ENCODE peak calls at places on chromosomes 4 and X, in ten cellular contexts. S is BE2C, G is keratinocyte, A is heart right ventricle, Y is GM10248, O is brain microvascular endothelial cell, T is foreskin fibroblast, P is IMR-90, K is WTC11, W is neural crest cell. M is an unnamed sample.

GRCh38 chr4:158624889-158625478 is 46.7 kb downstream of the C4orf46 start:
- DNase-seq in S (peak; percentile 15), G (peak; percentile 46), A (no peak), Y (peak; percentile 24), O (no peak), T (peak; percentile 37), P (peak; percentile 73), K (no peak), W (peak; percentile 4), M (no peak)

GRCh38 chrX:19257001-19257400 is 86.7 kb upstream of the PDHA1 start:
- DNase-seq in S (no peak), G (no peak), A (no peak), Y (no peak), O (no peak), T (no peak), P (no peak), K (no peak), W (no peak), M (no peak)

GRCh38 chrX:135707880-135708279 is 5.6 kb upstream of the CT45A1 start:
- DNase-seq in S (peak; percentile 69), G (no peak), A (no peak), Y (peak; percentile 30), O (no peak), T (no peak), P (no peak), K (peak; percentile 83), W (peak; percentile 26), M (no peak)

GRCh38 chrX:8627796-8628195 is 104.1 kb downstream of the ANOS1 start:
- DNase-seq in S (no peak), G (no peak), A (no peak), Y (no peak), O (no peak), T (no peak), P (no peak), K (no peak), W (no peak), M (no peak)

GRCh38 chrX:145953628-145954027 is 136.0 kb downstream of the SLITRK2 start:
- DNase-seq in S (no peak), G (no peak), A (no peak), Y (no peak), O (no peak), T (no peak), P (no peak), K (no peak), W (no peak), M (no peak)

GRCh38 chr4:8156617-8157016 is 2.0 kb downstream of the ABLIM2 start:
- DNase-seq in S (no peak), G (no peak), A (no peak), Y (no peak), O (no peak), T (no peak), P (no peak), K (no peak), W (no peak), M (no peak)

GRCh38 chr4:139978692-139979091 is 175.3 kb downstream of the MAML3 start:
- DNase-seq in S (no peak), G (no peak), A (no peak), Y (peak; percentile 53), O (no peak), T (no peak), P (no peak), K (no peak), W (no peak), M (no peak)

GRCh38 chr4:69532886-69533506 is 37.3 kb upstream of the UGT2B4 start:
- DNase-seq in S (no peak), G (no peak), A (no peak), Y (no peak), O (no peak), T (no peak), P (no peak), K (no peak), W (no peak), M (no peak)

GRCh38 chr4:164405774-164406173 is 348.2 kb upstream of the SMIM31 start:
- DNase-seq in S (no peak), G (no peak), A (no peak), Y (no peak), O (no peak), T (no peak), P (no peak), K (no peak), W (no peak), M (no peak)

GRCh38 chrX:111349934-111350333 is 62.1 kb downstream of the DCX start:
- DNase-seq in S (no peak), G (no peak), A (no peak), Y (no peak), O (no peak), T (no peak), P (no peak), K (no peak), W (no peak), M (no peak)

GRCh38 chr4:161320377-161320776 is 843.4 kb downstream of the FSTL5 start:
- DNase-seq in S (peak; percentile 60), G (no peak), A (no peak), Y (peak; percentile 20), O (no peak), T (no peak), P (no peak), K (peak; percentile 24), W (peak; percentile 11), M (no peak)

GRCh38 chr4:85829276-85830051 is 354.5 kb downstream of the ARHGAP24 start:
- DNase-seq in S (no peak), G (no peak), A (no peak), Y (no peak), O (no peak), T (no peak), P (peak; percentile 66), K (no peak), W (no peak), M (no peak)

GRCh38 chr4:8435656-8436121 is 4.8 kb downstream of the ACOX3 start:
- DNase-seq in S (no peak), G (no peak), A (no peak), Y (peak; percentile 56), O (no peak), T (no peak), P (peak; percentile 15), K (no peak), W (no peak), M (no peak)

GRCh38 chr4:118746251-118746919 is 61.2 kb downstream of the METTL14 start:
- DNase-seq in S (no peak), G (no peak), A (no peak), Y (no peak), O (no peak), T (no peak), P (no peak), K (no peak), W (no peak), M (no peak)

DNA sequence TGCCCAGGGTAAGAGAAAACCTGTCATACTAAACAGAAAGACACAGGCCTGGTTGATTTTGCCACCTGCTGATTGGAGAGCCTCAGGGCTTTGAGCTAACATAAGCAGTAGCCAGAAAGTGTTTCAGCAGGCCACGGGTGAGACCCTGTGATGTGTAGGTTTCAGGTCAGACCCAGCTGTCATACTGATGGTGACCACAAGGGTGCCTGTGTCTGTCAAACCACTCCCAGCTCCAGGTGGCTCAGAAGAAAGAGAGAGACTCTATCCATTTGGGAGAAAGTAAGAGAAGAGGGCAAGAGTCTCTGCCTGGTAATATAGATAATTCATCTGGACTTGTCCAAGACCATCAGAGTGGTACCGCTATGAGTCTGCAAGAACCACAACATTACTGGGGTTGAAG is 72.8 kb upstream of the NLRP2B start:
- DNase-seq in S (no peak), G (no peak), A (no peak), Y (no peak), O (no peak), T (no peak), P (no peak), K (peak; percentile 50), W (no peak), M (no peak)
- TF ChIP-seq CTCF in S (no peak), G (no peak), A (no peak), Y (no peak), O (no peak), T (no peak), P (no peak), K (peak; percentile 30), W (no peak), M (peak; percentile 18)

DNA sequence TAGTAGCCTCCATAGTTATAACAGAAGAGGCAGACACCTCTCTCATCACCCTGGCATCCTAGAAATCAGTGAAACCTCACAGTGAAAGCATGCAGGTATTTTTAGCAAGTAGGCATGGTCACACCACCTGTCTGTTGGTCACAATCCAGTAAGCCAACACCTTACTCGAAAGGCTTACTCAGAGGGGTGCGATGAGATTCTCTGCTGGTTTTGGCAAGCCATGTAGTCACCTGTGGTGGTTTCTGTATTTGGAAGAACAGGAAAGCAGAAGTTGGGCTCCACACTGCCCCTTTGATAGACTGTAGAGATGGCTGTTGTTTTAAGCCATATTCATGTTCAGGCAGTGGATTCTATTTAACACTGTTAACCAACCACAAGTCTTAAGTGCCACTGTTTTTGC is 134.7 kb downstream of the DCLK2 start:
- DNase-seq in S (no peak), G (peak; percentile 81), A (no peak), Y (no peak), O (no peak), T (no peak), P (no peak), K (no peak), W (no peak), M (no peak)
- TF ChIP-seq CTCF in S (no peak), G (no peak), A (no peak), Y (no peak), O (no peak), T (no peak), P (no peak), K (no peak), W (no peak), M (no peak)

GRCh38 chr4:112114452-112114851 is 30.8 kb upstream of the FAM241A start:
- DNase-seq in S (no peak), G (no peak), A (no peak), Y (no peak), O (no peak), T (no peak), P (no peak), K (no peak), W (no peak), M (no peak)
- TF ChIP-seq CTCF in S (no peak), G (no peak), A (no peak), Y (no peak), O (no peak), T (no peak), P (no peak), K (no peak), W (no peak), M (no peak)

GRCh38 chr4:165425629-165426028 is 46.8 kb downstream of the CPE start:
- DNase-seq in S (no peak), G (no peak), A (no peak), Y (no peak), O (no peak), T (no peak), P (no peak), K (no peak), W (no peak), M (no peak)
- TF ChIP-seq CTCF in S (no peak), G (peak; percentile 32), A (no peak), Y (no peak), O (peak; percentile 17), T (no peak), P (no peak), K (no peak), W (no peak), M (no peak)